ENCODE peak calls at places on chromosome 17, in ten cellular contexts. N, A, B, Z, T, R, P, S, O and X are unnamed samples.
A peak's percentile ranks its signal among the peaks of the same experiment; 100 is the strongest.

GRCh38 chr17:61152898-61153297 is 246.7 kb upstream of the TBX2 start:
- DNase-seq in N (no peak), A (no peak), B (no peak), Z (no peak), T (no peak), R (no peak), P (no peak), S (no peak), O (no peak), X (no peak)

GRCh38 chr17:53516643-53517042 is 306.1 kb upstream of the KIF2B start:
- DNase-seq in N (no peak), A (peak; percentile 30), B (peak; percentile 1), Z (peak; percentile 6), T (no peak), R (no peak), P (no peak), S (no peak), O (no peak), X (no peak)

GRCh38 chr17:6427284-6427781 is 7.6 kb downstream of the AIPL1 start:
- DNase-seq in N (peak; percentile 44), A (peak; percentile 48), B (peak; percentile 17), Z (peak; percentile 34), T (peak; percentile 87), R (peak; percentile 80), P (peak; percentile 86), S (no peak), O (no peak), X (no peak)

GRCh38 chr17:82239926-82240505 is 11.2 kb downstream of the SLC16A3 start:
- DNase-seq in N (peak; percentile 49), A (no peak), B (no peak), Z (no peak), T (no peak), R (no peak), P (no peak), S (no peak), O (no peak), X (no peak)

GRCh38 chr17:67637901-67638641 is 79.7 kb upstream of the NOL11 start:
- DNase-seq in N (no peak), A (peak; percentile 99), B (no peak), Z (no peak), T (no peak), R (no peak), P (no peak), S (no peak), O (no peak), X (no peak)

GRCh38 chr17:81831957-81832607 is 1.0 kb downstream of the MCRIP1 start:
- DNase-seq in N (peak; percentile 73), A (no peak), B (peak; percentile 73), Z (peak; percentile 59), T (no peak), R (peak; percentile 79), P (peak; percentile 84), S (peak; percentile 71), O (no peak), X (no peak)

GRCh38 chr17:46943511-46944393 is 20.8 kb downstream of the GOSR2 start:
- DNase-seq in N (no peak), A (peak; percentile 40), B (peak; percentile 33), Z (peak; percentile 30), T (no peak), R (peak; percentile 41), P (peak; percentile 14), S (no peak), O (no peak), X (no peak)

GRCh38 chr17:6497496-6498221 is 53.4 kb downstream of the PIMREG start:
- DNase-seq in N (no peak), A (no peak), B (no peak), Z (no peak), T (no peak), R (no peak), P (peak; percentile 75), S (peak; percentile 53), O (no peak), X (no peak)

GRCh38 chr17:33687831-33688230 is 394.7 kb upstream of the ASIC2 start:
- DNase-seq in N (no peak), A (no peak), B (no peak), Z (no peak), T (no peak), R (no peak), P (no peak), S (no peak), O (no peak), X (no peak)

GRCh38 chr17:43308999-43309398 is 75.2 kb upstream of the RNU2-1 start:
- DNase-seq in N (no peak), A (no peak), B (no peak), Z (no peak), T (no peak), R (no peak), P (no peak), S (no peak), O (no peak), X (no peak)

GRCh38 chr17:61209524-61209923 is 190.1 kb upstream of the TBX2 start:
- DNase-seq in N (no peak), A (no peak), B (no peak), Z (no peak), T (no peak), R (no peak), P (no peak), S (no peak), O (no peak), X (no peak)

GRCh38 chr17:13792314-13792713 is 190.6 kb upstream of the HS3ST3A1 start:
- DNase-seq in N (no peak), A (no peak), B (peak; percentile 38), Z (peak; percentile 57), T (no peak), R (no peak), P (no peak), S (no peak), O (no peak), X (no peak)

GRCh38 chr17:61400786-61401279 is 1.2 kb downstream of the TBX2 start:
- DNase-seq in N (no peak), A (no peak), B (no peak), Z (peak; percentile 49), T (no peak), R (no peak), P (no peak), S (no peak), O (no peak), X (no peak)

GRCh38 chr17:45824901-45825492 is 19.7 kb upstream of the SPPL2C start:
- DNase-seq in N (no peak), A (no peak), B (no peak), Z (no peak), T (no peak), R (no peak), P (no peak), S (no peak), O (no peak), X (no peak)

GRCh38 chr17:45824475-45824874 is 20.2 kb upstream of the SPPL2C start:
- DNase-seq in N (no peak), A (no peak), B (no peak), Z (no peak), T (no peak), R (no peak), P (no peak), S (no peak), O (no peak), X (no peak)

GRCh38 chr17:45825792-45826191 is 18.9 kb upstream of the SPPL2C start:
- DNase-seq in N (no peak), A (no peak), B (no peak), Z (no peak), T (no peak), R (no peak), P (no peak), S (no peak), O (no peak), X (no peak)

GRCh38 chr17:45826919-45827628 is 17.6 kb upstream of the SPPL2C start:
- DNase-seq in N (no peak), A (no peak), B (no peak), Z (no peak), T (no peak), R (no peak), P (no peak), S (no peak), O (no peak), X (no peak)

GRCh38 chr17:45828171-45829133 is 16.2 kb upstream of the SPPL2C start:
- DNase-seq in N (no peak), A (peak; percentile 22), B (no peak), Z (no peak), T (no peak), R (no peak), P (peak; percentile 31), S (no peak), O (no peak), X (no peak)
- TF ChIP-seq CTCF in N (no peak), A (no peak), B (no peak), Z (no peak), T (no peak), R (no peak), P (no peak), S (no peak), O (no peak), X (no peak)

DNA sequence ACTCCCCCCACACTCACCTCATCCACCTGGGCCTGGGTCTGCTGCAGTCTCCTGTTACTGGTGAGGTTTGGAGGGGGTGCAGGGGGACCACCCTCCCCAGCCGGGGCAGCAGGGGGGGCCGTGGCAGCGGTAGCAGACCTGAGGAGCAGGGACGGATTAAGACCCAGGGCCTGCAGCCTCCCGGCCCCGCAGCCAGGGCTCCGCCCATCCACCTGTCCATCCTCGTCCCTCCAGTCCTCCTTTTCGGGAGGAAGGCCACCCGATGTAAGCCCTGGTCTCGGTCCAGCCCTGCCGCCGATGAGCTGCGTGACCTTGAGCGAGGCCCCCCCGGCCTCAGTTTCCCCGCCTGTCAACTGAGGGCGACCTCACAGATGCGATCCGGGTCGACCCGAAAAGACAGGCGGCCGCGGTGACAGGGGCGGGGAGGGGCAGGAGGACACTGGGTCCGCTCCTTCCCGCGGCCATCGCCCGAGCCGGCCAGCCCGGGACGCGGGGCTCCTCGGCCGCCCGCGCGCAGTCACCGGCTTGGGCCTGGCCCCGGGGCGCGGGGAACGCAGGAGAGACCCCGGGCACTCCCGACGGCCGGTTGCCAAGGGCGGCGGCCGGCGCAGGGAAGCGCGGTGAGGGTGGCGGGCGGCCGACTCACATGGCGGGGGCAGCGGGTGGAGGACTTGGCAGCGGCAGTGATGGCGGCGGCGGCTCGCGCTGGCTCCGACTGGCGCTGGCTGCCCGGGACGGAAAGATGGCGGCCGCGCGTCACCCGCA is at the start of gene VAMP2:
- DNase-seq in N (peak; percentile 37), A (peak; percentile 60), B (peak; percentile 50), Z (peak; percentile 55), T (peak; percentile 69), R (peak; percentile 86), P (peak; percentile 63), S (peak; percentile 92), O (no peak), X (peak; percentile 72)
- TF ChIP-seq CTCF in N (no peak), A (no peak), B (no peak), Z (peak; percentile 8), T (no peak), R (no peak), P (no peak), S (no peak), O (no peak), X (no peak)

GRCh38 chr17:35089846-35090193 is 26.3 kb upstream of the RFFL start:
- DNase-seq in N (peak; percentile 64), A (peak; percentile 68), B (peak; percentile 46), Z (no peak), T (no peak), R (peak; percentile 71), P (peak; percentile 71), S (no peak), O (no peak), X (no peak)
- TF ChIP-seq CTCF in N (no peak), A (no peak), B (no peak), Z (peak; percentile 22), T (no peak), R (no peak), P (no peak), S (no peak), O (peak; percentile 17), X (no peak)

GRCh38 chr17:31533546-31534155 is 142.2 kb downstream of the RAB11FIP4 start:
- DNase-seq in N (peak; percentile 15), A (peak; percentile 63), B (peak; percentile 81), Z (peak; percentile 78), T (no peak), R (peak; percentile 49), P (peak; percentile 70), S (no peak), O (no peak), X (peak; percentile 27)
- TF ChIP-seq CTCF in N (peak; percentile 19), A (peak; percentile 32), B (peak; percentile 16), Z (peak; percentile 10), T (peak; percentile 36), R (no peak), P (peak; percentile 59), S (peak; percentile 26), O (peak; percentile 26), X (peak; percentile 25)